ENCODE peak calls at places on chromosomes 2 and 18, in nine cellular contexts. G is PC-3, H is GM23248, B is sigmoid colon, N is gastrocnemius medialis, W is tibial artery, E is mucosa of descending colon, T is cardiac muscle cell, P is HepG2. U is an unnamed sample. For H3K4me1 and H3K36me3, the result is how much of the 10 kb centered on the place peaks cover.

GRCh38 chr2:146734042-146734715 is 1110.7 kb upstream of the ACVR2A start:
- DNase-seq in G (peak), H (peak), B (no peak), N (no peak), W (no peak), E (no peak), T (peak), P (peak), U (peak)

GRCh38 chr2:188068093-188068492 is 223.6 kb upstream of the GULP1 start:
- DNase-seq in G (no peak), H (peak), B (no peak), N (no peak), W (no peak), E (no peak), T (no peak), P (no peak), U (no peak)

GRCh38 chr2:26754972-26755670 is 9.0 kb upstream of the SLC35F6 start:
- DNase-seq in G (peak), H (no peak), B (no peak), N (no peak), W (no peak), E (no peak), T (no peak), P (no peak), U (no peak)

GRCh38 chr18:29172151-29173015 is 995.5 kb upstream of the CDH2 start:
- DNase-seq in G (peak), H (peak), B (no peak), N (no peak), W (no peak), E (no peak), T (peak), P (no peak), U (no peak)

GRCh38 chr18:63775166-63775730 is at the start of gene SERPINB7:
- DNase-seq in G (peak), H (peak), B (no peak), N (no peak), W (no peak), E (no peak), T (no peak), P (no peak), U (no peak)

GRCh38 chr2:221484761-221485499 is 87.2 kb downstream of the EPHA4 start:
- DNase-seq in G (no peak), H (peak), B (no peak), N (no peak), W (no peak), E (no peak), T (no peak), P (no peak), U (no peak)

GRCh38 chr2:30422437-30422805 is 24.6 kb upstream of the LCLAT1 start:
- DNase-seq in G (peak), H (peak), B (no peak), N (no peak), W (no peak), E (peak), T (peak), P (no peak), U (peak)

GRCh38 chr2:235021752-235022151 is 69.9 kb downstream of the SH3BP4 start:
- DNase-seq in G (peak), H (peak), B (no peak), N (no peak), W (no peak), E (no peak), T (peak), P (no peak), U (no peak)

GRCh38 chr2:159921752-159922404 is 123.9 kb upstream of the CD302 start:
- DNase-seq in G (peak), H (peak), B (peak), N (peak), W (peak), E (peak), T (peak), P (peak), U (peak)

GRCh38 chr18:77102246-77103040 is 30.1 kb downstream of the MBP start:
- DNase-seq in G (peak), H (peak), B (no peak), N (no peak), W (no peak), E (no peak), T (peak), P (no peak), U (peak)

GRCh38 chr2:121858406-121858805 is 103.0 kb downstream of the TSN start:
- DNase-seq in G (peak), H (peak), B (no peak), N (no peak), W (no peak), E (no peak), T (no peak), P (no peak), U (no peak)

GRCh38 chr2:96353032-96353561 is 17.5 kb downstream of the NCAPH start:
- DNase-seq in G (no peak), H (peak), B (no peak), N (peak), W (peak), E (no peak), T (no peak), P (no peak), U (no peak)

GRCh38 chr18:38718365-38718901 is 1152.8 kb upstream of the CELF4 start:
- DNase-seq in G (no peak), H (no peak), B (peak), N (no peak), W (no peak), E (peak), T (no peak), P (no peak), U (no peak)

GRCh38 chr2:240600451-240600961 is 14.0 kb downstream of the CAPN10 start:
- DNase-seq in G (no peak), H (no peak), B (peak), N (peak), W (peak), E (peak), T (no peak), P (no peak), U (no peak)

GRCh38 chr2:26685943-26686839 is 6.3 kb upstream of the KCNK3 start:
- DNase-seq in G (peak), H (no peak), B (no peak), N (no peak), W (no peak), E (no peak), T (no peak), P (no peak), U (peak)

GRCh38 chr2:236715511-236715961 is 145.9 kb downstream of the ACKR3 start:
- DNase-seq in G (no peak), H (peak), B (no peak), N (peak), W (peak), E (no peak), T (peak), P (no peak), U (peak)

GRCh38 chr18:28204154-28204553 is 27.2 kb upstream of the CDH2 start:
- DNase-seq in G (peak), H (peak), B (no peak), N (no peak), W (no peak), E (no peak), T (peak), P (no peak), U (no peak)

GRCh38 chr2:13581471-13581870 is 864.7 kb downstream of the TRIB2 start:
- DNase-seq in G (peak), H (peak), B (no peak), N (no peak), W (no peak), E (no peak), T (no peak), P (no peak), U (no peak)

GRCh38 chr2:180002198-180002597 is 4.9 kb downstream of the CWC22 start:
- DNase-seq in G (no peak), H (no peak), B (no peak), N (no peak), W (no peak), E (no peak), T (no peak), P (no peak), U (no peak)

GRCh38 chr2:64479259-64480198 is 25.6 kb downstream of the LGALSL start:
- DNase-seq in G (no peak), H (no peak), B (no peak), N (no peak), W (no peak), E (no peak), T (no peak), P (no peak), U (no peak)

GRCh38 chr2:176171331-176172006 is 14.4 kb downstream of the HOXD3 start:
- DNase-seq in G (no peak), H (no peak), B (peak), N (no peak), W (no peak), E (no peak), T (no peak), P (no peak), U (no peak)

GRCh38 chr2:141523199-141523598 is 607.6 kb downstream of the LRP1B start:
- DNase-seq in G (no peak), H (no peak), B (no peak), N (no peak), W (no peak), E (no peak), T (no peak), P (no peak), U (no peak)

GRCh38 chr2:6937157-6937556 is 19.9 kb downstream of the RNF144A start:
- DNase-seq in G (no peak), H (no peak), B (no peak), N (no peak), W (no peak), E (no peak), T (no peak), P (no peak), U (no peak)

GRCh38 chr2:197777823-197778407 is 7.2 kb downstream of the BOLL start:
- DNase-seq in G (peak), H (peak), B (no peak), N (no peak), W (no peak), E (no peak), T (peak), P (peak), U (peak)

GRCh38 chr2:27737676-27738348 is 33.7 kb upstream of the MRPL33 start:
- DNase-seq in G (no peak), H (peak), B (no peak), N (no peak), W (no peak), E (no peak), T (peak), P (peak), U (peak)

GRCh38 chr2:157172866-157173578 is 84.5 kb upstream of the GALNT5 start:
- DNase-seq in G (no peak), H (peak), B (no peak), N (no peak), W (no peak), E (no peak), T (peak), P (no peak), U (no peak)

GRCh38 chr2:170943041-170943440 is 14.0 kb downstream of the GORASP2 start:
- DNase-seq in G (no peak), H (no peak), B (no peak), N (no peak), W (no peak), E (no peak), T (no peak), P (no peak), U (no peak)

GRCh38 chr2:72895759-72896281 is 8.6 kb downstream of the SPR start:
- DNase-seq in G (peak), H (peak), B (no peak), N (no peak), W (no peak), E (peak), T (peak), P (no peak), U (peak)

GRCh38 chr2:70962211-70962884 is 16.1 kb upstream of the ANKRD53 start:
- DNase-seq in G (no peak), H (no peak), B (no peak), N (no peak), W (peak), E (no peak), T (no peak), P (no peak), U (no peak)

GRCh38 chr18:41389936-41390667 is 564.9 kb upstream of the PIK3C3 start:
- DNase-seq in G (peak), H (no peak), B (no peak), N (no peak), W (no peak), E (no peak), T (no peak), P (no peak), U (no peak)

GRCh38 chr18:22663378-22663777 is 245.7 kb upstream of the CTAGE1 start:
- DNase-seq in G (no peak), H (no peak), B (no peak), N (no peak), W (no peak), E (no peak), T (no peak), P (no peak), U (no peak)

GRCh38 chr2:38099096-38099997 is 23.4 kb upstream of the CYP1B1 start:
- DNase-seq in G (no peak), H (no peak), B (no peak), N (no peak), W (no peak), E (no peak), T (no peak), P (no peak), U (no peak)
- H3K4me3 ChIP-seq in G (no peak), H (peak), B (no peak), N (peak), W (peak), E (no peak), T (no peak), P (no peak), U (no peak)

GRCh38 chr2:201154615-201155014 is 28.3 kb upstream of the CASP10 start:
- DNase-seq in G (no peak), H (no peak), B (no peak), N (no peak), W (no peak), E (no peak), T (no peak), P (no peak), U (no peak)
- H3K4me1 ChIP-seq in G (under half), H (under half), B (under half), N (half or more), W (under half), E (under half), T (under half), P (under half), U (under half)

GRCh38 chr2:233270366-233270765 is 18.9 kb downstream of the ATG16L1 start:
- DNase-seq in G (no peak), H (no peak), B (no peak), N (no peak), W (no peak), E (no peak), T (no peak), P (no peak), U (peak)

GRCh38 chr2:233275223-233275622 is 23.8 kb downstream of the ATG16L1 start:
- DNase-seq in G (no peak), H (no peak), B (no peak), N (no peak), W (no peak), E (no peak), T (no peak), P (no peak), U (no peak)

GRCh38 chr2:233270951-233271350 is 19.5 kb downstream of the ATG16L1 start:
- DNase-seq in G (no peak), H (no peak), B (no peak), N (no peak), W (no peak), E (no peak), T (no peak), P (no peak), U (no peak)

GRCh38 chr2:233271693-233272092 is 20.2 kb downstream of the ATG16L1 start:
- DNase-seq in G (no peak), H (no peak), B (no peak), N (no peak), W (no peak), E (no peak), T (no peak), P (no peak), U (no peak)

DNA sequence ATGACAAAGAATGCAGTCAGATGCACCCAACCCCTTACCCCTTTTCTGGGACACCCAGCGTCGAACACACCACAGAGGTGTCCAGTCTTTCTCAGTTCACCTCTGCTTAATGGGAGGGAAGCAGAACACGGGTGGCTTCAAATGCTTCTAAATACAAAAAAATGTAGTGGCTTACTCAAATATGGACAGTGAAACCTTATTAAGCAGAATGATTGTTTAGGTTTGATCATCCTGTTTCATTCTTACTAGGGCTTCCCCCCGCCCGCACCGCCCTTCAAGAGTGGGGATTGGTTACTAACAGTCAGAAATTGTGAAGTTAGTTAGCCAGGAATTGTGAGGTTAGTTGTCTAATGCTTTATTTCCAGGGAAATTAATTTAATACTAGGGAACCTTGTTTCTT is 21.6 kb downstream of the ATG16L1 start:
- DNase-seq in G (no peak), H (no peak), B (no peak), N (no peak), W (no peak), E (no peak), T (no peak), P (no peak), U (no peak)
- H3K36me3 ChIP-seq in G (half or more), H (half or more), B (under half), N (under half), W (half or more), E (under half), T (half or more), P (under half), U (half or more)

DNA sequence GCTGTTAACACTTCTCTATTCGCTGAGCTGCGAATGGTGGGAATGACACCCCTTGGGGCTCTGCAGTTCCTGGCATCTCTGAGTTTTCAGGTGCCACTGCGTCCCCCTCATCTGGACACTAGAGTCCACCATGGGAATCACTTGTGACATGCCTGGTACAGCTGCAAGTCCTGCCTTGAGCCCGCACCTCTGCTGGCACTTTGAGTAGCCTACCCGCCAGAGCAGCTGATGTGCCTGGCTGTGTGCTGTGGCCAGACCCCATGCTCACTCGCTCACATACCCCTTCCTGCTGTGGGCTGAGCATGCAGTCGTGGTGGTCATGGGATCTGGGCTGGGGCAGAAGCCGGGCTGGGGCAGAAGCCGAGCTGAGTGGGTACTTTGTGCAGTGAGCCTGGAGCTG is 117.6 kb downstream of the RND3 start:
- DNase-seq in G (no peak), H (no peak), B (no peak), N (no peak), W (no peak), E (no peak), T (no peak), P (no peak), U (no peak)
- H3K4me3 ChIP-seq in G (no peak), H (no peak), B (no peak), N (no peak), W (no peak), E (no peak), T (no peak), P (no peak), U (no peak)

GRCh38 chr2:168640039-168640438 is 162.4 kb upstream of the NOSTRIN start:
- DNase-seq in G (no peak), H (no peak), B (no peak), N (no peak), W (no peak), E (no peak), T (no peak), P (no peak), U (peak)
- H3K4me1 ChIP-seq in G (under half), H (under half), B (under half), N (half or more), W (under half), E (under half), T (under half), P (under half), U (under half)

GRCh38 chr2:10340593-10340975 is 37.9 kb downstream of the HPCAL1 start:
- DNase-seq in G (no peak), H (no peak), B (no peak), N (no peak), W (no peak), E (no peak), T (no peak), P (no peak), U (no peak)

GRCh38 chr2:10341193-10341592 is 38.5 kb downstream of the HPCAL1 start:
- DNase-seq in G (no peak), H (no peak), B (no peak), N (no peak), W (no peak), E (no peak), T (no peak), P (no peak), U (peak)

GRCh38 chr2:10337449-10337848 is 34.7 kb downstream of the HPCAL1 start:
- DNase-seq in G (no peak), H (no peak), B (no peak), N (no peak), W (no peak), E (no peak), T (no peak), P (no peak), U (no peak)

GRCh38 chr2:10338242-10339188 is 35.8 kb downstream of the HPCAL1 start:
- DNase-seq in G (no peak), H (no peak), B (no peak), N (no peak), W (no peak), E (no peak), T (no peak), P (no peak), U (no peak)

DNA sequence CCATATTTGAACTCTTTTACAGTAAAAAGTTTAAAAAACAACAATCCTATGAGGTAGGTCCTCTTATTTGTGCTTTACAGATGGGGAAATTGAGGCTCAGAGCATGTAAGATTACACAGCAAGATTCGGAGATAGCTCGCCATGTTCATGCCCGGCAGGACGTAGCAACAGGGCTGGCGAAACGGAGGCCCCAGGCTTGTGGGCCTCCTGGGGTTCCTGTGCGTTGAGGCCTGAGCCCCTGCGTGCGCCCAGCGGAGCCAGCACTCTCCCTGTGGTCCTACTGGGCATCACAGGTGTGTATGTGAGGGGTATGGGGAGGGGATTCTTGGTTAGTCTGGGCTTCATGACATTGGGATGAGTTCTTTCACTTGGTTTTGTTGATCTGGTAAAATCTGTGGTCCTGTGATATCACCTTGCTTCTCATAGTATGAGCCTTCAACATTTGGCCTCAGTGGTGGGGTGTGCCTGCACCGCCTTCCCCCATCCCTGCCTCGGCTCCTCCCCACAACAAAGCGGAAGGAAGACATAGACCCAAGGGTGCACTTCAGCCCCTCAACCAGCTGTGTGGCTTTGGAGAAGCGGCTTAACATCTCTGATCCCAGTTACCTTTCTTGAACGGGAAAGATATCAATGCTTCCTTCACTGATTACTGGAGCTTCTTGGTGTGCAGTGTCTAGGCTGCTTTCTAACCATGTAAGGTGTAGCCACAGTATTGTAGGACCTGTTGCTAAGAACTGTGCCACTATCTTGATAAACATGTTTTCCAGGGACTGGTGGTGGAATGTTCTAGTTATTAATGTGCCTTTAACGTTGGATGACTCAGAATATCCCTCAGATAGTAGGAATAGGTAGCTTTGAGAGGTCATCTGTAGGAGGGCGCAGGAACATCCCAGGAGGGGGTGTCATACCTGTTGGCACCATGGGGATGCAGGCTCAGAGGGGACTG is 37.2 kb downstream of the HPCAL1 start:
- DNase-seq in G (peak), H (no peak), B (no peak), N (no peak), W (no peak), E (no peak), T (no peak), P (no peak), U (no peak)
- H3K36me3 ChIP-seq in G (under half), H (under half), B (under half), N (under half), W (under half), E (under half), T (under half), P (under half), U (under half)

U was measured in small intestine.